ENCODE peak calls at places on chromosomes 2 and 18, in eight cellular contexts. L is activated CD8-positive, alpha-beta T cell treated with anti-CD3 and anti-CD28 coated beads for 36 hours; R is endothelial cell; S is T-cell; Z is iris pigment epithelial cell; N is neural progenitor cell; C is breast epithelium; G is esophagus squamous epithelium. T is an unnamed sample.

GRCh38 chr2:200820573-200820972 is 8.9 kb downstream of the BZW1 start:
- DNase-seq in L (no peak), R (no peak), S (no peak), Z (no peak), N (no peak), C (no peak), G (no peak), T (no peak)

GRCh38 chr2:27751377-27751776 is 20.1 kb upstream of the MRPL33 start:
- DNase-seq in L (no peak), R (no peak), S (no peak), Z (no peak), N (no peak), C (no peak), G (no peak), T (no peak)

GRCh38 chr2:40220177-40220925 is 231.5 kb downstream of the SLC8A1 start:
- DNase-seq in L (no peak), R (no peak), S (no peak), Z (no peak), N (no peak), C (no peak), G (no peak), T (no peak)

GRCh38 chr18:73288813-73289212 is 421.0 kb upstream of the NETO1 start:
- DNase-seq in L (no peak), R (no peak), S (no peak), Z (no peak), N (no peak), C (no peak), G (no peak), T (no peak)

GRCh38 chr2:19864369-19864768 is 37.4 kb downstream of the TTC32 start:
- DNase-seq in L (no peak), R (no peak), S (no peak), Z (no peak), N (no peak), C (no peak), G (no peak), T (no peak)

GRCh38 chr18:21453512-21453862 is 147.0 kb downstream of the ESCO1 start:
- DNase-seq in L (no peak), R (no peak), S (no peak), Z (no peak), N (no peak), C (no peak), G (no peak), T (no peak)

GRCh38 chr2:141701610-141702009 is 429.2 kb downstream of the LRP1B start:
- DNase-seq in L (no peak), R (no peak), S (no peak), Z (no peak), N (no peak), C (no peak), G (no peak), T (no peak)

GRCh38 chr2:37713258-37713700 is 41.8 kb upstream of the CDC42EP3 start:
- DNase-seq in L (peak; percentile 26), R (no peak), S (no peak), Z (peak; percentile 97), N (no peak), C (no peak), G (no peak), T (no peak)

GRCh38 chr2:29035346-29035745 is 39.0 kb downstream of the PCARE start:
- DNase-seq in L (no peak), R (no peak), S (no peak), Z (no peak), N (no peak), C (no peak), G (no peak), T (no peak)

T was measured in activated CD4-positive, alpha-beta T cell treated with anti-CD3 and anti-CD28 coated beads, Interleukin-2, amount 50 U/mL, for 24 hours.